ENCODE peak calls at places on chromosomes 3 and 15, in seven cellular contexts. One of them, this sample, is unnamed.

GRCh38 chr3:195259146-195259563 is 11.8 kb downstream of the XXYLT1 start:
- DNase-seq in PC-3: peak
- DNase-seq in MV-4-11: no peak
- DNase-seq in Panc1: no peak
- DNase-seq in COLO829: peak
- DNase-seq in pancreas: no peak
- DNase-seq in psoas muscle: no peak
- DNase-seq in this sample: no peak

GRCh38 chr15:94670436-94671034 is 439.2 kb downstream of the MCTP2 start:
- DNase-seq in MV-4-11: peak
- DNase-seq in psoas muscle: no peak
- DNase-seq in Panc1: peak
- DNase-seq in COLO829: peak
- DNase-seq in PC-3: peak
- DNase-seq in pancreas: no peak
- DNase-seq in this sample: no peak

GRCh38 chr15:83323296-83323711 is 38.8 kb upstream of the BNC1 start:
- DNase-seq in COLO829: no peak
- DNase-seq in pancreas: no peak
- DNase-seq in psoas muscle: no peak
- DNase-seq in PC-3: peak
- DNase-seq in MV-4-11: no peak
- DNase-seq in Panc1: no peak
- DNase-seq in this sample: peak

GRCh38 chr3:184608209-184608608 is 46.6 kb downstream of the EPHB3 start:
- DNase-seq in PC-3: no peak
- DNase-seq in COLO829: no peak
- DNase-seq in Panc1: no peak
- DNase-seq in psoas muscle: no peak
- DNase-seq in MV-4-11: no peak
- DNase-seq in pancreas: no peak
- DNase-seq in this sample: no peak

GRCh38 chr15:35751421-35752133 is 205.6 kb upstream of the DPH6 start:
- DNase-seq in psoas muscle: peak
- DNase-seq in Panc1: peak
- DNase-seq in MV-4-11: peak
- DNase-seq in PC-3: peak
- DNase-seq in pancreas: peak
- DNase-seq in COLO829: no peak
- DNase-seq in this sample: peak

GRCh38 chr3:160379628-160380214 is 19.3 kb downstream of the IFT80 start:
- DNase-seq in Panc1: no peak
- DNase-seq in pancreas: no peak
- DNase-seq in PC-3: no peak
- DNase-seq in COLO829: peak
- DNase-seq in MV-4-11: no peak
- DNase-seq in psoas muscle: no peak
- DNase-seq in this sample: no peak

GRCh38 chr3:194265505-194265892 is 85.6 kb downstream of the CPN2 start:
- DNase-seq in PC-3: peak
- DNase-seq in MV-4-11: no peak
- DNase-seq in Panc1: no peak
- DNase-seq in psoas muscle: peak
- DNase-seq in pancreas: peak
- DNase-seq in COLO829: no peak
- DNase-seq in this sample: peak

GRCh38 chr3:16834753-16835152 is 50.0 kb upstream of the PLCL2 start:
- DNase-seq in PC-3: no peak
- DNase-seq in psoas muscle: no peak
- DNase-seq in MV-4-11: no peak
- DNase-seq in COLO829: no peak
- DNase-seq in Panc1: no peak
- DNase-seq in pancreas: no peak
- DNase-seq in this sample: no peak

GRCh38 chr15:70530503-70530902 is 232.9 kb downstream of the UACA start:
- DNase-seq in Panc1: no peak
- DNase-seq in MV-4-11: no peak
- DNase-seq in pancreas: no peak
- DNase-seq in psoas muscle: no peak
- DNase-seq in PC-3: no peak
- DNase-seq in COLO829: no peak
- DNase-seq in this sample: no peak

GRCh38 chr3:87268646-87269211 is 7.7 kb downstream of the POU1F1 start:
- DNase-seq in PC-3: no peak
- DNase-seq in Panc1: no peak
- DNase-seq in psoas muscle: no peak
- DNase-seq in COLO829: no peak
- DNase-seq in pancreas: no peak
- DNase-seq in MV-4-11: no peak
- DNase-seq in this sample: no peak

GRCh38 chr3:171875923-171876412 is 32.8 kb downstream of the TMEM212 start:
- DNase-seq in Panc1: no peak
- DNase-seq in psoas muscle: no peak
- DNase-seq in MV-4-11: no peak
- DNase-seq in pancreas: no peak
- DNase-seq in PC-3: peak
- DNase-seq in COLO829: no peak
- DNase-seq in this sample: no peak

GRCh38 chr3:123075359-123075758 is 8.5 kb downstream of the PDIA5 start:
- DNase-seq in Panc1: no peak
- DNase-seq in PC-3: peak
- DNase-seq in COLO829: peak
- DNase-seq in pancreas: no peak
- DNase-seq in MV-4-11: no peak
- DNase-seq in psoas muscle: no peak
- DNase-seq in this sample: no peak

GRCh38 chr3:110504401-110504800 is 567.2 kb upstream of the NECTIN3 start:
- DNase-seq in Panc1: no peak
- DNase-seq in MV-4-11: no peak
- DNase-seq in COLO829: no peak
- DNase-seq in pancreas: no peak
- DNase-seq in psoas muscle: no peak
- DNase-seq in PC-3: no peak
- DNase-seq in this sample: no peak

GRCh38 chr3:33883538-33884203 is 85.2 kb downstream of the PDCD6IP start:
- DNase-seq in COLO829: peak
- DNase-seq in pancreas: no peak
- DNase-seq in psoas muscle: no peak
- DNase-seq in MV-4-11: peak
- DNase-seq in Panc1: peak
- DNase-seq in PC-3: peak
- DNase-seq in this sample: no peak

GRCh38 chr3:128009952-128010846 is 42.0 kb upstream of the SEC61A1 start:
- DNase-seq in COLO829: no peak
- DNase-seq in pancreas: no peak
- DNase-seq in MV-4-11: peak
- DNase-seq in Panc1: no peak
- DNase-seq in psoas muscle: no peak
- DNase-seq in PC-3: no peak
- DNase-seq in this sample: no peak

GRCh38 chr15:69484837-69485236 is 32.2 kb downstream of the RPLP1 start:
- DNase-seq in psoas muscle: no peak
- DNase-seq in Panc1: no peak
- DNase-seq in COLO829: no peak
- DNase-seq in pancreas: no peak
- DNase-seq in MV-4-11: no peak
- DNase-seq in PC-3: peak
- DNase-seq in this sample: no peak

GRCh38 chr3:72977463-72977862 is 19.1 kb upstream of the PPP4R2 start:
- DNase-seq in MV-4-11: no peak
- DNase-seq in pancreas: no peak
- DNase-seq in Panc1: no peak
- DNase-seq in COLO829: no peak
- DNase-seq in PC-3: no peak
- DNase-seq in psoas muscle: no peak
- DNase-seq in this sample: no peak

GRCh38 chr15:62897634-62898033 is 144.9 kb upstream of the TPM1 start:
- DNase-seq in pancreas: no peak
- DNase-seq in psoas muscle: no peak
- DNase-seq in MV-4-11: no peak
- DNase-seq in COLO829: no peak
- DNase-seq in PC-3: no peak
- DNase-seq in Panc1: no peak
- DNase-seq in this sample: no peak

GRCh38 chr3:5388091-5388490 is 200.6 kb downstream of the EDEM1 start:
- DNase-seq in psoas muscle: no peak
- DNase-seq in PC-3: peak
- DNase-seq in Panc1: no peak
- DNase-seq in pancreas: no peak
- DNase-seq in MV-4-11: no peak
- DNase-seq in COLO829: no peak
- DNase-seq in this sample: no peak

GRCh38 chr3:69290430-69290829 is 95.5 kb downstream of the FRMD4B start:
- DNase-seq in COLO829: no peak
- DNase-seq in MV-4-11: no peak
- DNase-seq in psoas muscle: no peak
- DNase-seq in PC-3: no peak
- DNase-seq in Panc1: no peak
- DNase-seq in pancreas: no peak
- DNase-seq in this sample: no peak

GRCh38 chr15:39573844-39574243 is 7.0 kb upstream of the THBS1 start:
- DNase-seq in psoas muscle: no peak
- DNase-seq in MV-4-11: no peak
- DNase-seq in PC-3: no peak
- DNase-seq in Panc1: no peak
- DNase-seq in pancreas: no peak
- DNase-seq in COLO829: no peak
- DNase-seq in this sample: no peak

GRCh38 chr3:52798978-52799476 is 4.4 kb downstream of the ITIH3 start:
- DNase-seq in COLO829: peak
- DNase-seq in PC-3: peak
- DNase-seq in MV-4-11: no peak
- DNase-seq in Panc1: peak
- DNase-seq in psoas muscle: no peak
- DNase-seq in pancreas: no peak
- DNase-seq in this sample: no peak

GRCh38 chr3:137148917-137149316 is 191.1 kb downstream of the IL20RB start:
- DNase-seq in PC-3: no peak
- DNase-seq in COLO829: no peak
- DNase-seq in Panc1: no peak
- DNase-seq in MV-4-11: no peak
- DNase-seq in psoas muscle: no peak
- DNase-seq in pancreas: no peak
- DNase-seq in this sample: no peak

GRCh38 chr3:191051037-191051436 is 148.0 kb upstream of the OSTN start:
- DNase-seq in psoas muscle: no peak
- DNase-seq in Panc1: no peak
- DNase-seq in COLO829: peak
- DNase-seq in pancreas: no peak
- DNase-seq in PC-3: peak
- DNase-seq in MV-4-11: peak
- DNase-seq in this sample: no peak

GRCh38 chr3:60142009-60142408 is 1092.2 kb upstream of the CFAP20DC start:
- DNase-seq in Panc1: no peak
- DNase-seq in MV-4-11: no peak
- DNase-seq in pancreas: no peak
- DNase-seq in PC-3: no peak
- DNase-seq in psoas muscle: no peak
- DNase-seq in COLO829: no peak
- DNase-seq in this sample: no peak

GRCh38 chr3:194801378-194802124 is 115.9 kb downstream of the FAM43A start:
- DNase-seq in MV-4-11: no peak
- DNase-seq in Panc1: no peak
- DNase-seq in psoas muscle: no peak
- DNase-seq in pancreas: no peak
- DNase-seq in PC-3: no peak
- DNase-seq in COLO829: no peak
- DNase-seq in this sample: no peak

GRCh38 chr15:78859971-78860733 is 12.5 kb upstream of the MORF4L1 start:
- DNase-seq in PC-3: peak
- DNase-seq in psoas muscle: peak
- DNase-seq in pancreas: peak
- DNase-seq in COLO829: peak
- DNase-seq in MV-4-11: peak
- DNase-seq in Panc1: peak
- DNase-seq in this sample: peak

GRCh38 chr3:21621396-21621695 is 129.7 kb downstream of the ZNF385D start:
- DNase-seq in PC-3: peak
- DNase-seq in COLO829: no peak
- DNase-seq in psoas muscle: no peak
- DNase-seq in Panc1: no peak
- DNase-seq in MV-4-11: no peak
- DNase-seq in pancreas: no peak
- DNase-seq in this sample: no peak